ENCODE peak calls at places on chromosomes 13 and 19, in six cellular contexts. One of them, this sample, is unnamed.
A peak's percentile ranks its signal among the peaks of the same experiment; 100 is the strongest.

GRCh38 chr13:111790621-111791020 is 276.3 kb upstream of the SOX1 start:
- DNase-seq in neural progenitor cell: no peak
- DNase-seq in astrocyte of the cerebellum: no peak
- DNase-seq in lung: no peak
- DNase-seq in stimulated activated CD4-positive, alpha-beta T cell treated with anti-CD3 and anti-CD28 coated beads, Interleukin-1b, Interleukin-23, amount 100 ng/mL, for 1 hour: no peak
- DNase-seq in COR-L47: no peak
- DNase-seq in this sample: no peak

GRCh38 chr19:27671876-27672275 is 1541.1 kb downstream of the UQCRFS1 start:
- DNase-seq in COR-L47: no peak
- DNase-seq in lung: peak; percentile 13
- DNase-seq in neural progenitor cell: no peak
- DNase-seq in astrocyte of the cerebellum: no peak
- DNase-seq in stimulated activated CD4-positive, alpha-beta T cell treated with anti-CD3 and anti-CD28 coated beads, Interleukin-1b, Interleukin-23, amount 100 ng/mL, for 1 hour: no peak
- DNase-seq in this sample: no peak

GRCh38 chr13:113837554-113838355 is 26.1 kb downstream of the GAS6 start:
- DNase-seq in stimulated activated CD4-positive, alpha-beta T cell treated with anti-CD3 and anti-CD28 coated beads, Interleukin-1b, Interleukin-23, amount 100 ng/mL, for 1 hour: no peak
- DNase-seq in astrocyte of the cerebellum: peak; percentile 99
- DNase-seq in neural progenitor cell: no peak
- DNase-seq in lung: peak; percentile 84
- DNase-seq in COR-L47: peak; percentile 59
- DNase-seq in this sample: peak; percentile 81

GRCh38 chr19:19368087-19368486 is 37.4 kb upstream of the GATAD2A start:
- DNase-seq in COR-L47: no peak
- DNase-seq in neural progenitor cell: no peak
- DNase-seq in stimulated activated CD4-positive, alpha-beta T cell treated with anti-CD3 and anti-CD28 coated beads, Interleukin-1b, Interleukin-23, amount 100 ng/mL, for 1 hour: no peak
- DNase-seq in lung: no peak
- DNase-seq in astrocyte of the cerebellum: no peak
- DNase-seq in this sample: no peak

GRCh38 chr19:6041071-6041470 is 63.1 kb upstream of the RANBP3 start:
- DNase-seq in COR-L47: no peak
- DNase-seq in lung: no peak
- DNase-seq in astrocyte of the cerebellum: no peak
- DNase-seq in stimulated activated CD4-positive, alpha-beta T cell treated with anti-CD3 and anti-CD28 coated beads, Interleukin-1b, Interleukin-23, amount 100 ng/mL, for 1 hour: no peak
- DNase-seq in neural progenitor cell: no peak
- DNase-seq in this sample: no peak

GRCh38 chr19:31448221-31448657 is 99.0 kb upstream of the TSHZ3 start:
- DNase-seq in astrocyte of the cerebellum: no peak
- DNase-seq in stimulated activated CD4-positive, alpha-beta T cell treated with anti-CD3 and anti-CD28 coated beads, Interleukin-1b, Interleukin-23, amount 100 ng/mL, for 1 hour: no peak
- DNase-seq in neural progenitor cell: no peak
- DNase-seq in COR-L47: no peak
- DNase-seq in lung: peak; percentile 44
- DNase-seq in this sample: no peak

GRCh38 chr19:41324921-41325639 is 15.1 kb downstream of the CCDC97 start:
- DNase-seq in neural progenitor cell: peak; percentile 60
- DNase-seq in lung: no peak
- DNase-seq in astrocyte of the cerebellum: no peak
- DNase-seq in stimulated activated CD4-positive, alpha-beta T cell treated with anti-CD3 and anti-CD28 coated beads, Interleukin-1b, Interleukin-23, amount 100 ng/mL, for 1 hour: no peak
- DNase-seq in COR-L47: no peak
- DNase-seq in this sample: no peak

GRCh38 chr13:76643596-76643995 is 242.6 kb downstream of the KCTD12 start:
- DNase-seq in lung: no peak
- DNase-seq in stimulated activated CD4-positive, alpha-beta T cell treated with anti-CD3 and anti-CD28 coated beads, Interleukin-1b, Interleukin-23, amount 100 ng/mL, for 1 hour: no peak
- DNase-seq in COR-L47: no peak
- DNase-seq in neural progenitor cell: no peak
- DNase-seq in astrocyte of the cerebellum: no peak
- DNase-seq in this sample: no peak

GRCh38 chr13:23183292-23183691 is 2.5 kb downstream of the SGCG start:
- DNase-seq in astrocyte of the cerebellum: no peak
- DNase-seq in lung: no peak
- DNase-seq in stimulated activated CD4-positive, alpha-beta T cell treated with anti-CD3 and anti-CD28 coated beads, Interleukin-1b, Interleukin-23, amount 100 ng/mL, for 1 hour: no peak
- DNase-seq in neural progenitor cell: no peak
- DNase-seq in COR-L47: no peak
- DNase-seq in this sample: no peak

GRCh38 chr19:39810424-39810823 is 23.5 kb downstream of the DYRK1B start:
- DNase-seq in lung: no peak
- DNase-seq in astrocyte of the cerebellum: no peak
- DNase-seq in neural progenitor cell: no peak
- DNase-seq in COR-L47: no peak
- DNase-seq in stimulated activated CD4-positive, alpha-beta T cell treated with anti-CD3 and anti-CD28 coated beads, Interleukin-1b, Interleukin-23, amount 100 ng/mL, for 1 hour: no peak
- DNase-seq in this sample: no peak

GRCh38 chr19:49790866-49791265 is 22.2 kb downstream of the FUZ start:
- DNase-seq in neural progenitor cell: no peak
- DNase-seq in astrocyte of the cerebellum: no peak
- DNase-seq in stimulated activated CD4-positive, alpha-beta T cell treated with anti-CD3 and anti-CD28 coated beads, Interleukin-1b, Interleukin-23, amount 100 ng/mL, for 1 hour: no peak
- DNase-seq in COR-L47: no peak
- DNase-seq in lung: no peak
- DNase-seq in this sample: no peak